ENCODE peak calls at places on chromosomes 4 and X, in six cellular contexts. R is A549; A is mesendoderm; Q is CD8-positive, alpha-beta T cell; P is endothelial cell of umbilical vein; S is trophoblast cell. G is an unnamed sample.

GRCh38 chr4:11791808-11792207 is 363.1 kb upstream of the HS3ST1 start:
- DNase-seq in P (no peak), R (no peak), A (no peak), Q (no peak), S (no peak), G (no peak)

GRCh38 chr4:105460306-105460705 is 13.6 kb downstream of the PPA2 start:
- DNase-seq in A (no peak), Q (no peak), P (no peak), R (no peak), S (no peak), G (no peak)

GRCh38 chr4:140944539-140944938 is 188.4 kb upstream of the TBC1D9 start:
- DNase-seq in A (no peak), Q (no peak), P (no peak), R (no peak), S (no peak), G (no peak)

GRCh38 chr4:22322996-22323395 is 192.9 kb downstream of the ADGRA3 start:
- DNase-seq in Q (no peak), S (no peak), R (no peak), P (no peak), A (no peak), G (no peak)

GRCh38 chr4:120948382-120948781 is 25.9 kb upstream of the PRDM5 start:
- DNase-seq in P (no peak), S (peak; percentile 58), R (no peak), Q (no peak), A (peak; percentile 34), G (no peak)

GRCh38 chr4:6770581-6771228 is 11.8 kb upstream of the KIAA0232 start:
- DNase-seq in Q (no peak), P (no peak), S (no peak), R (no peak), A (no peak), G (no peak)

GRCh38 chr4:56767567-56767966 is 53.9 kb downstream of the SPINK2 start:
- DNase-seq in S (no peak), P (no peak), R (no peak), Q (no peak), A (no peak), G (no peak)

GRCh38 chrX:38948046-38948445 is 146.8 kb downstream of the MID1IP1 start:
- DNase-seq in R (no peak), A (no peak), S (no peak), P (no peak), Q (no peak), G (no peak)

GRCh38 chr4:137949746-137950145 is 292.4 kb downstream of the SLC7A11 start:
- DNase-seq in P (no peak), S (peak; percentile 31), R (no peak), A (no peak), Q (no peak), G (no peak)

GRCh38 chrX:70262952-70263567 is 3.1 kb upstream of the P2RY4 start:
- DNase-seq in S (peak; percentile 33), Q (peak; percentile 13), R (peak; percentile 42), P (peak; percentile 9), A (peak; percentile 74), G (peak; percentile 10)

GRCh38 chr4:135839712-135840111 is 1638.1 kb upstream of the PABPC4L start:
- DNase-seq in Q (no peak), R (no peak), S (no peak), A (no peak), P (no peak), G (no peak)

GRCh38 chr4:114598191-114599121 is at the start of gene UGT8:
- DNase-seq in S (no peak), Q (peak; percentile 23), P (peak; percentile 11), A (peak; percentile 79), R (no peak), G (no peak)

GRCh38 chr4:174216935-174217272 is 66.6 kb downstream of the FBXO8 start:
- DNase-seq in R (no peak), P (no peak), S (no peak), Q (no peak), A (no peak), G (no peak)

GRCh38 chrX:153793291-153793690 is 884 bp downstream of the IDH3G start:
- DNase-seq in Q (no peak), R (no peak), A (peak; percentile 11), P (no peak), S (no peak), G (no peak)

GRCh38 chrX:19707472-19707871 is 179.9 kb downstream of the SH3KBP1 start:
- DNase-seq in Q (no peak), P (no peak), R (no peak), A (peak; percentile 37), S (no peak), G (no peak)

GRCh38 chr4:110837896-110838450 is 215.1 kb upstream of the PITX2 start:
- DNase-seq in R (no peak), P (no peak), A (no peak), S (no peak), Q (no peak), G (no peak)

GRCh38 chrX:1440506-1440905 is 12.2 kb downstream of the ASMTL start:
- DNase-seq in R (no peak), A (no peak), S (no peak), Q (peak; percentile 1), P (no peak), G (no peak)

GRCh38 chr4:179678093-179678804 is 2236.0 kb upstream of the AGA start:
- DNase-seq in P (no peak), S (no peak), A (no peak), R (no peak), Q (no peak), G (no peak)

GRCh38 chr4:88097781-88098180 is 60.7 kb downstream of the ABCG2 start:
- DNase-seq in A (no peak), Q (no peak), S (no peak), P (no peak), R (no peak), G (no peak)

GRCh38 chr4:23904639-23905061 is 14.8 kb upstream of the PPARGC1A start:
- DNase-seq in A (no peak), Q (no peak), P (no peak), S (no peak), R (no peak), G (no peak)

GRCh38 chrX:57647020-57647419 is 33.0 kb downstream of the NLRP2B start:
- DNase-seq in S (no peak), Q (no peak), P (no peak), A (peak; percentile 17), R (no peak), G (no peak)

GRCh38 chr4:111296466-111296865 is 673.6 kb upstream of the PITX2 start:
- DNase-seq in S (no peak), P (no peak), A (no peak), Q (no peak), R (no peak), G (no peak)

GRCh38 chr4:47373174-47373573 is 90.3 kb downstream of the COMMD8 start:
- DNase-seq in A (no peak), R (no peak), S (no peak), Q (no peak), P (no peak), G (no peak)

GRCh38 chr4:119733431-119733830 is 104.8 kb upstream of the PDE5A start:
- DNase-seq in Q (no peak), R (no peak), P (no peak), S (no peak), A (no peak), G (no peak)

GRCh38 chrX:105608745-105609144 is 213.6 kb upstream of the NRK start:
- DNase-seq in S (no peak), R (no peak), A (no peak), P (no peak), Q (no peak), G (no peak)

GRCh38 chr4:40587826-40588225 is 41.8 kb downstream of the RBM47 start:
- DNase-seq in S (peak; percentile 92), P (no peak), Q (no peak), A (no peak), R (no peak), G (no peak)
- H3K27ac ChIP-seq in S (peak overlapping the region; percentile 70), P (no peak overlapping the region), Q (no peak overlapping the region), A (no peak overlapping the region), R (peak overlapping the region; percentile 70), G (no peak overlapping the region)

GRCh38 chr4:138953962-138954371 is 61.6 kb upstream of the NOCT start:
- DNase-seq in P (peak; percentile 52), S (no peak), R (no peak), A (no peak), Q (no peak), G (no peak)
- H3K27ac ChIP-seq in P (no peak overlapping the region), S (no peak overlapping the region), R (no peak overlapping the region), A (no peak overlapping the region), Q (no peak overlapping the region), G (no peak overlapping the region)

DNA sequence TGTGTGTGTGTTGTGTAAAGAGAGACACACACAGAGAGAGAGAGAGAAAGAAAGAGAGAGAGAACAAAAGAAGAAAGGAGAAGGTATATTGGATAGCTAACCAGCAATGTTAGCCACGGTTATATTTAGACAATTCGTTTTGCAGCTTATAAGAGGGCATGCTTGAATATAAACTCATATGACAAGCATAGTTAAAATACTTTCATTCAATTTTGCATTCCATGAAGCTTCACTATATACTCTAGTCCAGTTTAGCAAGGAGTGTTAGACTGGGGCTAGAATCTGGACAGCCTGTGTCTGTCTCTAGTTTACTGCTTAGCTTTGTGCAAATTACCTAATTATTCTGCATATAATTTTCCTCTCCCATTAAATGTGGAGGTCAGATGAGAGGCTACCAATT is 525.9 kb upstream of the ZFP42 start:
- DNase-seq in Q (no peak), R (no peak), P (no peak), S (no peak), A (no peak), G (no peak)
- H3K27ac ChIP-seq in Q (no peak overlapping the region), R (no peak overlapping the region), P (no peak overlapping the region), S (no peak overlapping the region), A (no peak overlapping the region), G (no peak overlapping the region)

GRCh38 chr4:73763877-73764276 is 23.5 kb downstream of the CXCL8 start:
- DNase-seq in Q (no peak), S (no peak), R (no peak), P (no peak), A (no peak), G (no peak)

GRCh38 chr4:73765296-73765695 is 24.9 kb downstream of the CXCL8 start:
- DNase-seq in A (no peak), S (no peak), Q (no peak), P (no peak), R (no peak), G (no peak)

GRCh38 chr4:73764513-73764912 is 24.1 kb downstream of the CXCL8 start:
- DNase-seq in Q (no peak), P (no peak), S (no peak), R (no peak), A (no peak), G (no peak)

GRCh38 chr4:73761856-73762255 is 21.5 kb downstream of the CXCL8 start:
- DNase-seq in A (no peak), S (no peak), P (peak; percentile 40), Q (no peak), R (no peak), G (no peak)

GRCh38 chr4:73762409-73762808 is 22.0 kb downstream of the CXCL8 start:
- DNase-seq in R (no peak), P (no peak), A (no peak), Q (no peak), S (no peak), G (no peak)
- H3K27ac ChIP-seq in R (no peak overlapping the region), P (no peak overlapping the region), A (no peak overlapping the region), Q (no peak overlapping the region), S (no peak overlapping the region), G (no peak overlapping the region)

DNA sequence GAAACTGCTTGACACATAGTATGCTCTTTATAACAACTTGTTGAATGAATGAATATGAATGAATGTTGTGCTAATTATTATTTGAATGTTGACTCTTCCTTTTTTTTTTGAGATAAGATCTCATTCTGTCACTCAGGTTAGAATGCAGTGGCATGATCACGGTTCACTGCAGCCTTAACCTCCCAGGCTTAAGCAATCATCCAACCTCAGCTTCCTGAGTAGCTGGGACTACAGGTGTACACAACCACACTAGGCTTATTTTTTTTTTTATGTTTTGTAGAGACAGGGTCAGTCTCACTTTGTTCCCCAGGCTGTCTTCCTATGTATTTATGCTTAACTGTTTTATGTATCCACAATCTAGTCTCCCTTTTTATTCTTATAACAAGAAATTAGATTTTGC is 114.7 kb upstream of the WDFY3 start:
- DNase-seq in R (no peak), S (no peak), P (no peak), Q (no peak), A (no peak), G (no peak)
- H3K27ac ChIP-seq in R (no peak overlapping the region), S (no peak overlapping the region), P (no peak overlapping the region), Q (no peak overlapping the region), A (no peak overlapping the region), G (no peak overlapping the region)

G was measured in CD4-positive, alpha-beta memory T cell.